ENCODE peak calls at places on chromosome 5, in nine cellular contexts. J is GM12865, G is IMR-90, R is A673, E is type B pancreatic cell, Q is cardiac fibroblast, D is mucosa of descending colon, F is neural progenitor cell, N is kidney epithelial cell. U is an unnamed sample.

GRCh38 chr5:142215915-142216681 is 107.5 kb downstream of the NDFIP1 start:
- DNase-seq in J (no peak), G (peak), R (peak), E (no peak), Q (peak), D (peak), F (no peak), N (peak), U (no peak)

GRCh38 chr5:177369050-177369912 is 11.6 kb downstream of the RGS14 start:
- DNase-seq in J (peak), G (no peak), R (peak), E (no peak), Q (peak), D (peak), F (peak), N (no peak), U (peak)

GRCh38 chr5:15927710-15928380 is 251.7 kb downstream of the MARCHF11 start:
- DNase-seq in J (no peak), G (no peak), R (no peak), E (no peak), Q (no peak), D (no peak), F (no peak), N (no peak), U (no peak)

GRCh38 chr5:8013951-8014844 is 145.2 kb downstream of the MTRR start:
- DNase-seq in J (no peak), G (peak), R (peak), E (no peak), Q (no peak), D (no peak), F (no peak), N (no peak), U (no peak)

GRCh38 chr5:170307575-170308465 is 10.2 kb upstream of the LCP2 start:
- DNase-seq in J (peak), G (peak), R (no peak), E (no peak), Q (peak), D (peak), F (peak), N (peak), U (peak)

GRCh38 chr5:127515693-127516440 is 1.6 kb upstream of the PRRC1 start:
- DNase-seq in J (no peak), G (no peak), R (no peak), E (no peak), Q (no peak), D (no peak), F (no peak), N (no peak), U (no peak)

GRCh38 chr5:82031220-82032119 is 59.6 kb downstream of the ATG10 start:
- DNase-seq in J (no peak), G (no peak), R (no peak), E (no peak), Q (no peak), D (no peak), F (peak), N (no peak), U (no peak)

GRCh38 chr5:145245354-145245753 is 589.8 kb downstream of the PRELID2 start:
- DNase-seq in J (no peak), G (peak), R (peak), E (no peak), Q (peak), D (no peak), F (peak), N (no peak), U (no peak)

GRCh38 chr5:34930527-34930844 is 1.1 kb downstream of the DNAJC21 start:
- DNase-seq in J (no peak), G (peak), R (peak), E (no peak), Q (peak), D (no peak), F (no peak), N (no peak), U (no peak)

GRCh38 chr5:180090769-180091546 is 19.4 kb upstream of the RNF130 start:
- DNase-seq in J (no peak), G (peak), R (peak), E (no peak), Q (peak), D (peak), F (peak), N (no peak), U (no peak)
- TF ChIP-seq CTCF in J (no peak), G (no peak), R (peak), E (peak), Q (peak), D (no peak), F (peak), N (peak), U (no peak)

DNA sequence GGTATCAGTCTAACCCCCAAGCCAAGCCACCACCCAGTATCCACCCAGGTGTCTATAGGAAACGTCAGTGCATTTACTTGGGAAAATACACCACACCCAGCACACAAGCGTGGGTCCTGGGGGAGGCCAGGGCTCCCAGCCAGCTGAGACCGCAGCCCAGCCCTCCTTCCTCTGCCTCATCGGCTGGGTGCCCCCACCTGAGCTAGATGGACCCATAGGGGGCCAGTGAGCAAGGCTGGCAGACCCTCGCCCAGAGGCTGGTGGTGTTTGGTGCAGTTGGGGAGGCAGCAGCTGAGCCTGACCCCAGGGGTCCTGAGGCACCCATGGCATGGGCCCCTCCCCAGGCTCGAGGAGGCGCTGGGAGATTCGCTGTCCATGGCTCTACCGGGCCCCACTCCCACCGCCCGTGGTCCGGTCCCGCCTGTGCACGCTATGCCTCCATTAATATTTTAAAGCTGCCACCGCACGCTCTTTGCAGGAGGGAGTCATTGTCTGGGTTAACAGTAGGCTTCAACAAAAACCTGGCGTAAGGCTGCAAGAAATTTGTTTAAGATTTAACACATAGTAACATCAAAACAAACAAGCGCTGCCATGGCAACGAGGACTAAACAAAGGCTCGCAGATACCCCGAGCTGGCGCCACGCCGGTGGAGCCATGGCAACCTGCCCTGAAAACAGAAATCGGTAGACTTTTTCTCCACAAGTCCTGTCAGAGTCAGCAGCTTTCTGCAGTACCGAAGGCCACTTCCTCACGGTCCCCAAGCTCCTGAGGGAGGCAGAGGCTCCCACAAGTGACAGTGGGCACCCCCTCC is 20.6 kb downstream of the TPPP start:
- DNase-seq in J (peak), G (peak), R (peak), E (peak), Q (peak), D (peak), F (peak), N (peak), U (no peak)
- TF ChIP-seq CTCF in J (no peak), G (no peak), R (no peak), E (no peak), Q (no peak), D (no peak), F (no peak), N (no peak), U (no peak)

GRCh38 chr5:60821488-60822284 is 22.4 kb downstream of the ELOVL7 start:
- DNase-seq in J (no peak), G (no peak), R (no peak), E (no peak), Q (no peak), D (no peak), F (no peak), N (no peak), U (no peak)

GRCh38 chr5:60826653-60827052 is 17.4 kb downstream of the ELOVL7 start:
- DNase-seq in J (peak), G (no peak), R (no peak), E (no peak), Q (no peak), D (no peak), F (no peak), N (no peak), U (peak)

GRCh38 chr5:60820593-60821487 is 23.2 kb downstream of the ELOVL7 start:
- DNase-seq in J (no peak), G (no peak), R (no peak), E (no peak), Q (no peak), D (no peak), F (no peak), N (no peak), U (no peak)

GRCh38 chr5:60822285-60822556 is 21.8 kb downstream of the ELOVL7 start:
- DNase-seq in J (peak), G (no peak), R (no peak), E (no peak), Q (no peak), D (no peak), F (no peak), N (no peak), U (no peak)

DNA sequence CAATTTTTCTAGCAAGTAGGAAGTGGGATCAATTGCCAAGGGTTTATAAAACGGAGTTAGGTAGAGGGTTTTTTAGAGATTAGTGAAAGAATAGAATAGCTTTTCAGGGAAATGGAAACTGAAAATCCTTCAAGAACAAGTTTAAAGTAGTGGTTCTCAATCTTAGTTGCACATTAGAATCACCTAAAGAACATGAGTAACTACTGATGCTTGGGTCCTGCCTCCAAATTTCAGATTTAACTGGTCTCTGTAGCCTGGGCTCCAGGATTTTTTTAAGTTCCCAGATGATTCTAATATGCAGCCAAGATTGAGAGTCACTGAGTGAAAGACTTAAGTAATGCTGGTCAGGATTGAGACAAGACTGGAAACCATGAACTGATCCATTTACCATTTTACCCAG is 20.5 kb downstream of the ELOVL7 start:
- DNase-seq in J (no peak), G (no peak), R (no peak), E (no peak), Q (no peak), D (no peak), F (no peak), N (no peak), U (no peak)
- TF ChIP-seq CTCF in J (no peak), G (no peak), R (no peak), E (no peak), Q (no peak), D (no peak), F (no peak), N (no peak), U (no peak)

DNA sequence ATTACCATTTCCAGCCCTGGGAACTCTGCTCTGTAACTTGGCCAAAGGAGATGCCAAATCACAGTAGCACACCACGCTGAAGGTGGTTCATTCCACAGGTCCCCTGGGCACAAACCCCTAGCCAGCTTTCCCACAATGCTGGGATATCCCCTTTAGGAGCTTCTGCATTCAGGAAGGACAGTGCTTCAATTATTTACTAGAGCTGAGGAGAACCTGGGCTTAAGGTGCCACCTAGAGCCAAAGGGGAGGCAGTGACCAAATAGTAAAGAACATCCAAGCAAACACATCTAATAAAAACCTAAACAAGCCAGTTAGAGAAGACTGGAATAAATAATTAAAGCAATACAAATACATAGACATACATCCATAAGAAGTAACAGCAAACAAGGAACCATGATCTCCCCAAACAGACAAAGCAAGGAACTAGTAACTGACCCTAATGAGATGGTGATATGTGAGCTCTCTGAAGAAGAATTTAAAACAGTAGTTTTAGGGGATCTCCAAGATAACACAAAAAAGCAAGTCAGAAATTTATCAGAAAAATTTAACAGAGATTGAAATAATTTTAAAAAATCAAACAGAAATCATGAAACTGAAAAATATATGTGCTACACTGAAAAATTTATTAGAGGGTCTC is 14.6 kb downstream of the KIF4B start:
- DNase-seq in J (peak), G (no peak), R (no peak), E (no peak), Q (peak), D (no peak), F (peak), N (no peak), U (no peak)
- TF ChIP-seq CTCF in J (peak), G (no peak), R (peak), E (no peak), Q (peak), D (no peak), F (peak), N (peak), U (no peak)

GRCh38 chr5:77218263-77218662 is 7.8 kb downstream of the PDE8B start:
- DNase-seq in J (no peak), G (no peak), R (no peak), E (no peak), Q (no peak), D (no peak), F (peak), N (no peak), U (no peak)
- TF ChIP-seq CTCF in J (peak), G (no peak), R (peak), E (peak), Q (peak), D (no peak), F (peak), N (no peak), U (no peak)